ENCODE peak calls at places on chromosome 7, in five cellular contexts. M is HCEC 1CT; V is activated T-helper 2 cell treated with anti-CD3 and anti-CD28 coated beads, Interferon-gamma antibody, Interleukin-2, Interleukin-4, amounts not matched to agents 10 μg/mL and 5 μg/mL and 100 μg/mL, durations not matched to agents 14 hours and 24 hours and 36 hours; W is iris pigment epithelial cell; Y is left ventricle myocardium inferior. A is an unnamed sample.

GRCh38 chr7:11195502-11195901 is 221.8 kb downstream of the PHF14 start:
- DNase-seq in M (no peak), V (no peak), W (no peak), Y (no peak), A (no peak)

GRCh38 chr7:157302314-157302711 is 34.5 kb upstream of the DNAJB6 start:
- DNase-seq in M (no peak), V (peak), W (peak), Y (peak), A (no peak)

GRCh38 chr7:15508258-15508657 is 53.6 kb downstream of the AGMO start:
- DNase-seq in M (peak), V (no peak), W (peak), Y (no peak), A (no peak)

GRCh38 chr7:110921478-110922210 is 169.3 kb upstream of the LRRN3 start:
- DNase-seq in M (no peak), V (no peak), W (peak), Y (no peak), A (no peak)

GRCh38 chr7:150947761-150948680 is 30.1 kb downstream of the KCNH2 start:
- DNase-seq in M (no peak), V (no peak), W (no peak), Y (peak), A (no peak)

GRCh38 chr7:94893661-94894060 is 13.7 kb upstream of the PPP1R9A start:
- DNase-seq in M (no peak), V (no peak), W (no peak), Y (no peak), A (no peak)

GRCh38 chr7:48337012-48337621 is 165.9 kb downstream of the ABCA13 start:
- DNase-seq in M (peak), V (no peak), W (peak), Y (no peak), A (no peak)

GRCh38 chr7:103076767-103077166 is 1.8 kb downstream of the ARMC10 start:
- DNase-seq in M (no peak), V (no peak), W (no peak), Y (no peak), A (no peak)

GRCh38 chr7:119545118-119545517 is 727.9 kb upstream of the KCND2 start:
- DNase-seq in M (no peak), V (no peak), W (peak), Y (no peak), A (no peak)

GRCh38 chr7:129308047-129308446 is 83.2 kb downstream of the AHCYL2 start:
- DNase-seq in M (no peak), V (no peak), W (peak), Y (peak), A (no peak)

GRCh38 chr7:104861729-104862128 is 152.3 kb upstream of the KMT2E start:
- DNase-seq in M (no peak), V (no peak), W (no peak), Y (no peak), A (no peak)

GRCh38 chr7:15720849-15721471 is 34.5 kb upstream of the MEOX2 start:
- DNase-seq in M (peak), V (no peak), W (peak), Y (no peak), A (no peak)

GRCh38 chr7:2043316-2044039 is 189.3 kb downstream of the MAD1L1 start:
- DNase-seq in M (no peak), V (no peak), W (no peak), Y (peak), A (no peak)

GRCh38 chr7:137992738-137993394 is 9.0 kb downstream of the CREB3L2 start:
- DNase-seq in M (peak), V (no peak), W (peak), Y (peak), A (no peak)

GRCh38 chr7:98227939-98228338 is 16.7 kb downstream of the BHLHA15 start:
- DNase-seq in M (no peak), V (no peak), W (no peak), Y (no peak), A (no peak)

GRCh38 chr7:74399006-74399405 is 54.7 kb upstream of the GTF2IRD1 start:
- DNase-seq in M (no peak), V (no peak), W (no peak), Y (no peak), A (no peak)

GRCh38 chr7:87875151-87876039 is 765 bp downstream of the SLC25A40 start:
- DNase-seq in M (no peak), V (no peak), W (no peak), Y (peak), A (peak)

GRCh38 chr7:117111532-117111931 is 158.2 kb downstream of the ST7 start:
- DNase-seq in M (no peak), V (no peak), W (no peak), Y (no peak), A (no peak)

GRCh38 chr7:2928613-2929311 is 84.7 kb upstream of the GNA12 start:
- DNase-seq in M (no peak), V (no peak), W (no peak), Y (peak), A (no peak)

GRCh38 chr7:55438765-55439525 is 73.8 kb downstream of the LANCL2 start:
- DNase-seq in M (no peak), V (no peak), W (no peak), Y (peak), A (no peak)

GRCh38 chr7:115558186-115558585 is 472.4 kb downstream of the TFEC start:
- DNase-seq in M (peak), V (no peak), W (peak), Y (no peak), A (no peak)

GRCh38 chr7:127629268-127629854 is 11.4 kb upstream of the PAX4 start:
- DNase-seq in M (no peak), V (no peak), W (no peak), Y (no peak), A (peak)

GRCh38 chr7:114084381-114085312 is 165.8 kb upstream of the PPP1R3A start:
- DNase-seq in M (peak), V (no peak), W (no peak), Y (peak), A (peak)

GRCh38 chr7:96219382-96220130 is 102.3 kb downstream of the SLC25A13 start:
- DNase-seq in M (peak), V (no peak), W (peak), Y (no peak), A (no peak)

A was measured in NCI-H526 treated with DMSO at 0.1 percent for 48 hours.